ENCODE peak calls at places on chromosomes 4 and X, in eight cellular contexts. O is neural progenitor cell, W is A549, Q is Karpas-422, M is MM.1S, V is astrocyte, F is endothelial cell of umbilical vein, G is mesendoderm. N is an unnamed sample.

GRCh38 chr4:41260315-41260714 is 3.6 kb downstream of the UCHL1 start:
- DNase-seq in Q (no peak), F (no peak), O (no peak), W (no peak), V (no peak), G (no peak), M (no peak), N (no peak)

GRCh38 chr4:86223472-86223871 is 136.4 kb downstream of the MAPK10 start:
- DNase-seq in Q (peak), F (peak), M (peak), G (peak), O (peak), V (peak), W (no peak), N (no peak)

GRCh38 chr4:100367451-100367850 is 150.4 kb downstream of the EMCN start:
- DNase-seq in G (no peak), M (no peak), W (no peak), Q (no peak), F (peak), V (no peak), O (no peak), N (no peak)

GRCh38 chr4:184166736-184167135 is 50.9 kb downstream of the ENPP6 start:
- DNase-seq in O (no peak), Q (no peak), V (no peak), G (peak), W (no peak), M (no peak), F (no peak), N (no peak)

GRCh38 chr4:171629737-171630136 is 183.5 kb upstream of the GALNTL6 start:
- DNase-seq in O (peak), F (no peak), M (no peak), Q (no peak), V (no peak), W (no peak), G (peak), N (no peak)

GRCh38 chr4:25406081-25406692 is 29.1 kb downstream of the ANAPC4 start:
- DNase-seq in V (peak), M (no peak), Q (no peak), O (no peak), G (no peak), W (no peak), F (no peak), N (peak)

GRCh38 chr4:25477251-25477650 is 100.2 kb downstream of the ANAPC4 start:
- DNase-seq in F (no peak), V (no peak), M (no peak), W (no peak), Q (no peak), G (no peak), O (no peak), N (peak)

GRCh38 chrX:151680805-151681204 is 14.5 kb upstream of the PRRG3 start:
- DNase-seq in W (peak), V (no peak), M (peak), G (peak), Q (peak), F (peak), O (peak), N (no peak)

GRCh38 chrX:136204571-136204970 is 46.6 kb downstream of the MAP7D3 start:
- DNase-seq in M (no peak), Q (no peak), G (peak), F (peak), V (peak), O (peak), W (peak), N (peak)

GRCh38 chrX:53256446-53257041 is 24.8 kb downstream of the IQSEC2 start:
- DNase-seq in G (peak), F (no peak), O (peak), Q (no peak), M (no peak), V (no peak), W (no peak), N (peak)

GRCh38 chr4:82591592-82591991 is 29.8 kb upstream of the TMEM150C start:
- DNase-seq in G (no peak), V (no peak), Q (no peak), W (no peak), M (no peak), O (peak), F (no peak), N (no peak)

GRCh38 chrX:102950908-102951866 is 14.1 kb downstream of the RAB40AL start:
- DNase-seq in F (peak), M (peak), Q (peak), G (peak), V (peak), W (peak), O (peak), N (peak)

GRCh38 chr4:61373901-61374611 is 173.9 kb downstream of the ADGRL3 start:
- DNase-seq in F (no peak), V (peak), M (no peak), Q (no peak), G (no peak), O (no peak), W (peak), N (peak)

GRCh38 chr4:99078931-99079624 is 9.5 kb downstream of the ADH5 start:
- DNase-seq in W (no peak), V (no peak), M (no peak), O (no peak), F (no peak), G (no peak), Q (no peak), N (no peak)

GRCh38 chrX:21955398-21956189 is 15.1 kb downstream of the SMS start:
- DNase-seq in V (no peak), W (no peak), G (no peak), Q (no peak), M (no peak), F (no peak), O (no peak), N (no peak)

GRCh38 chr4:826508-827208 is 729 bp upstream of the CPLX1 start:
- DNase-seq in W (no peak), G (no peak), O (peak), F (no peak), V (no peak), Q (no peak), M (no peak), N (peak)

GRCh38 chr4:42588909-42589308 is 68.0 kb downstream of the ATP8A1 start:
- DNase-seq in G (peak), M (no peak), F (no peak), W (no peak), O (no peak), Q (peak), V (no peak), N (no peak)

GRCh38 chrX:154827194-154827593 is 7.3 kb downstream of the SMIM9 start:
- DNase-seq in O (no peak), V (no peak), Q (no peak), W (no peak), M (no peak), G (no peak), F (no peak), N (no peak)
- H3K4me3 ChIP-seq in O (no peak), V (no peak), Q (peak), W (no peak), M (peak), G (no peak), F (no peak), N (no peak)

GRCh38 chr4:142405021-142405991 is 440.8 kb downstream of the INPP4B start:
- DNase-seq in W (peak), G (peak), O (peak), M (peak), V (peak), F (peak), Q (no peak), N (no peak)
- H3K4me2 ChIP-seq in W (peak), G (no peak), O (peak), M (peak), V (peak), F (peak), Q (no peak), N (peak)

GRCh38 chr4:145881585-145881984 is 57.0 kb downstream of the ZNF827 start:
- DNase-seq in O (no peak), F (no peak), V (no peak), G (no peak), W (no peak), M (no peak), Q (no peak), N (no peak)

GRCh38 chr4:145880355-145880960 is 58.2 kb downstream of the ZNF827 start:
- DNase-seq in V (no peak), M (no peak), O (no peak), F (no peak), G (no peak), Q (no peak), W (no peak), N (no peak)

GRCh38 chr4:145881991-145882390 is 56.6 kb downstream of the ZNF827 start:
- DNase-seq in G (no peak), W (no peak), F (no peak), V (no peak), O (no peak), M (peak), Q (peak), N (no peak)

GRCh38 chr4:145883173-145883572 is 55.5 kb downstream of the ZNF827 start:
- DNase-seq in G (peak), W (no peak), V (no peak), Q (no peak), O (no peak), F (no peak), M (no peak), N (no peak)

GRCh38 chr4:145882594-145882993 is 56.0 kb downstream of the ZNF827 start:
- DNase-seq in V (no peak), W (no peak), O (no peak), F (no peak), G (no peak), M (no peak), Q (no peak), N (peak)
- H3K4me3 ChIP-seq in V (no peak), W (no peak), O (no peak), F (no peak), G (no peak), M (no peak), Q (peak), N (no peak)

GRCh38 chrX:24215282-24215681 is 65.8 kb downstream of the ZFX start:
- DNase-seq in Q (no peak), G (no peak), M (no peak), V (no peak), O (no peak), W (no peak), F (no peak), N (no peak)
- H3K4me2 ChIP-seq in Q (no peak), G (no peak), M (no peak), V (no peak), O (no peak), W (no peak), F (no peak), N (no peak)

GRCh38 chr4:186840222-186840701 is 116.6 kb upstream of the FAT1 start:
- DNase-seq in Q (no peak), V (no peak), G (no peak), M (no peak), W (no peak), F (no peak), O (no peak), N (peak)

GRCh38 chr4:186844059-186844681 is 120.5 kb upstream of the FAT1 start:
- DNase-seq in O (peak), G (peak), Q (no peak), V (peak), M (peak), F (peak), W (no peak), N (peak)

GRCh38 chr4:186838295-186838694 is 114.6 kb upstream of the FAT1 start:
- DNase-seq in V (no peak), F (no peak), W (no peak), Q (no peak), G (no peak), O (no peak), M (no peak), N (no peak)

GRCh38 chr4:186840771-186841301 is 117.2 kb upstream of the FAT1 start:
- DNase-seq in G (no peak), V (no peak), M (no peak), F (no peak), O (no peak), W (no peak), Q (no peak), N (peak)

GRCh38 chr4:186839122-186840037 is 115.7 kb upstream of the FAT1 start:
- DNase-seq in F (peak), W (no peak), V (peak), M (peak), G (no peak), Q (peak), O (no peak), N (peak)
- H3K4me3 ChIP-seq in F (no peak), W (no peak), V (peak), M (no peak), G (no peak), Q (no peak), O (no peak), N (peak)

DNA sequence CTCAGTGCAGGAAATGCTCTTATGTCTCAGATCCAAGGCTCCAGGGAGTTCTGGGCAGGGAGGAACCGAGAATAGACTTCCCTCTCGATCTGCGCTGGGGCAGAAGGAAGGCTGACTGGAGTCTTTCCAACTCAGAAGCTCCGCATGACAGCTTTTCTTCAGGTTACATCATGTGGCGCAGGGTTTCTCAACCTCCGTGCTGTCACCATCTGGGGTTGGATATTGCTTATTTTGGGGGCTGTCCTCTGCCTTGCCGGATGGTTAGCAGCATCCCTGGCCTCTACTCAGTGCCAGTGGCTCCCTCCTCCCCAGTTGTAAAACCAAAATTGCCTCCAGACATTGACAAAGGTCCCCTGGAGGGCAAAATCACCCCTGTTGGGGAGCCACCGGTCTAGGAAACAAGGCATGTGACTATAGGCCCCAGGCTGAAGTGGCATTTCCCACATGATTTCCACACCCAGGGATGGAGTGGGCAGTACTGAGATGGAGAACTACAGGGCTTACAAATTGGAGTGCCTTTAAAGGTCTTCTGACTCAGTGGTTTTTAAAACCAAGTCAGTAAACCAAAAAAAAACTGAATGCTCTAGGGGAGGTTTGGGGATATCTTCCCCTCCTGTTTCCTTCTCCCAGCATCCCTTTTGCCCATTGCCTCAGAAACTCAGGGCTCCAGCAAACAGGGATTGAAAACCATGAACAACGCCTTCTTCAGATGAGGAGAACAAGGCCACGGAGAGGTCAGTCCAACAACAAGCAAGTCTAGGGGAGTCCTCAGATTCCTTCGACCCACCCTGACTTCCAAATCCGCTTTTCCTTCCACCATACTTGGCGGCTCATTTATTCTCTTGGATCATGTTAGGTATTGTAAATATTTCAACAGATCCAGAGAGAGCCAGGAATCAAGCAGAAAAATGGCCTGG is 21.6 kb downstream of the REELD1 start:
- DNase-seq in O (no peak), M (no peak), W (no peak), Q (no peak), V (no peak), G (no peak), F (no peak), N (no peak)
- H3K4me2 ChIP-seq in O (no peak), M (no peak), W (no peak), Q (no peak), V (no peak), G (no peak), F (no peak), N (no peak)

N was measured in osteoblast.